ENCODE peak calls at places on chromosomes 2 and 18, in eight cellular contexts. One of them, this sample, is unnamed. For H3K4me1, the result is how much of the 10 kb centered on the place peaks cover.

GRCh38 chr2:108907822-108908716 is 81.0 kb downstream of the EDAR start:
- DNase-seq in endothelial cell of umbilical vein: no peak
- DNase-seq in psoas muscle: no peak
- DNase-seq in spleen: peak
- DNase-seq in lung: no peak
- DNase-seq in Peyer's patch: peak
- DNase-seq in naive thymus-derived CD4-positive, alpha-beta T cell: no peak
- DNase-seq in left ventricle myocardium inferior: no peak
- DNase-seq in this sample: peak

GRCh38 chr2:55109219-55109891 is 59.1 kb upstream of the RTN4 start:
- DNase-seq in endothelial cell of umbilical vein: peak
- DNase-seq in psoas muscle: no peak
- DNase-seq in spleen: no peak
- DNase-seq in lung: no peak
- DNase-seq in Peyer's patch: no peak
- DNase-seq in naive thymus-derived CD4-positive, alpha-beta T cell: no peak
- DNase-seq in left ventricle myocardium inferior: no peak
- DNase-seq in this sample: no peak

GRCh38 chr18:54338230-54338629 is 19.4 kb downstream of the STARD6 start:
- DNase-seq in endothelial cell of umbilical vein: no peak
- DNase-seq in psoas muscle: no peak
- DNase-seq in spleen: no peak
- DNase-seq in lung: no peak
- DNase-seq in Peyer's patch: no peak
- DNase-seq in naive thymus-derived CD4-positive, alpha-beta T cell: no peak
- DNase-seq in left ventricle myocardium inferior: no peak
- DNase-seq in this sample: no peak

GRCh38 chr2:48607307-48608014 is 10.2 kb upstream of the GTF2A1L start:
- DNase-seq in endothelial cell of umbilical vein: peak
- DNase-seq in psoas muscle: no peak
- DNase-seq in spleen: no peak
- DNase-seq in lung: no peak
- DNase-seq in Peyer's patch: no peak
- DNase-seq in naive thymus-derived CD4-positive, alpha-beta T cell: no peak
- DNase-seq in left ventricle myocardium inferior: no peak
- DNase-seq in this sample: no peak

GRCh38 chr2:65031341-65032015 is 24.7 kb upstream of the CEP68 start:
- DNase-seq in endothelial cell of umbilical vein: peak
- DNase-seq in psoas muscle: no peak
- DNase-seq in spleen: peak
- DNase-seq in lung: no peak
- DNase-seq in Peyer's patch: peak
- DNase-seq in naive thymus-derived CD4-positive, alpha-beta T cell: peak
- DNase-seq in left ventricle myocardium inferior: no peak
- DNase-seq in this sample: no peak

GRCh38 chr2:143856973-143857372 is 662.9 kb downstream of the ZEB2 start:
- DNase-seq in endothelial cell of umbilical vein: no peak
- DNase-seq in psoas muscle: no peak
- DNase-seq in spleen: no peak
- DNase-seq in lung: no peak
- DNase-seq in Peyer's patch: no peak
- DNase-seq in naive thymus-derived CD4-positive, alpha-beta T cell: no peak
- DNase-seq in left ventricle myocardium inferior: no peak
- DNase-seq in this sample: no peak

GRCh38 chr2:105610444-105611327 is 134.0 kb upstream of the NCK2 start:
- DNase-seq in endothelial cell of umbilical vein: no peak
- DNase-seq in psoas muscle: no peak
- DNase-seq in spleen: no peak
- DNase-seq in lung: no peak
- DNase-seq in Peyer's patch: no peak
- DNase-seq in naive thymus-derived CD4-positive, alpha-beta T cell: no peak
- DNase-seq in left ventricle myocardium inferior: no peak
- DNase-seq in this sample: no peak

GRCh38 chr18:76368976-76369375 is 126.1 kb downstream of the ZNF516 start:
- DNase-seq in endothelial cell of umbilical vein: no peak
- DNase-seq in psoas muscle: no peak
- DNase-seq in spleen: no peak
- DNase-seq in lung: no peak
- DNase-seq in Peyer's patch: no peak
- DNase-seq in naive thymus-derived CD4-positive, alpha-beta T cell: no peak
- DNase-seq in left ventricle myocardium inferior: no peak
- DNase-seq in this sample: no peak

GRCh38 chr2:54471221-54471711 is 15.1 kb downstream of the SPTBN1 start:
- DNase-seq in endothelial cell of umbilical vein: peak
- DNase-seq in psoas muscle: no peak
- DNase-seq in spleen: no peak
- DNase-seq in lung: no peak
- DNase-seq in Peyer's patch: no peak
- DNase-seq in naive thymus-derived CD4-positive, alpha-beta T cell: no peak
- DNase-seq in left ventricle myocardium inferior: peak
- DNase-seq in this sample: no peak

GRCh38 chr2:72828840-72829507 is 3.1 kb upstream of the EXOC6B start:
- DNase-seq in endothelial cell of umbilical vein: no peak
- DNase-seq in psoas muscle: no peak
- DNase-seq in spleen: no peak
- DNase-seq in lung: no peak
- DNase-seq in Peyer's patch: no peak
- DNase-seq in naive thymus-derived CD4-positive, alpha-beta T cell: no peak
- DNase-seq in left ventricle myocardium inferior: no peak
- DNase-seq in this sample: no peak

GRCh38 chr2:12684471-12684936 is 32.2 kb upstream of the TRIB2 start:
- DNase-seq in endothelial cell of umbilical vein: peak
- DNase-seq in psoas muscle: no peak
- DNase-seq in spleen: no peak
- DNase-seq in lung: peak
- DNase-seq in Peyer's patch: no peak
- DNase-seq in naive thymus-derived CD4-positive, alpha-beta T cell: no peak
- DNase-seq in left ventricle myocardium inferior: no peak
- DNase-seq in this sample: peak

GRCh38 chr18:54828986-54829385 is 709 bp downstream of the RAB27B start:
- DNase-seq in endothelial cell of umbilical vein: no peak
- DNase-seq in psoas muscle: no peak
- DNase-seq in spleen: no peak
- DNase-seq in lung: no peak
- DNase-seq in Peyer's patch: no peak
- DNase-seq in naive thymus-derived CD4-positive, alpha-beta T cell: no peak
- DNase-seq in left ventricle myocardium inferior: no peak
- DNase-seq in this sample: no peak

GRCh38 chr18:51417643-51418483 is 220.4 kb upstream of the MEX3C start:
- DNase-seq in endothelial cell of umbilical vein: no peak
- DNase-seq in psoas muscle: no peak
- DNase-seq in spleen: no peak
- DNase-seq in lung: no peak
- DNase-seq in Peyer's patch: no peak
- DNase-seq in naive thymus-derived CD4-positive, alpha-beta T cell: no peak
- DNase-seq in left ventricle myocardium inferior: no peak
- DNase-seq in this sample: no peak

GRCh38 chr18:64276736-64277135 is 127.8 kb upstream of the LINC00305 start:
- DNase-seq in endothelial cell of umbilical vein: peak
- DNase-seq in psoas muscle: no peak
- DNase-seq in spleen: no peak
- DNase-seq in lung: no peak
- DNase-seq in Peyer's patch: no peak
- DNase-seq in naive thymus-derived CD4-positive, alpha-beta T cell: no peak
- DNase-seq in left ventricle myocardium inferior: no peak
- DNase-seq in this sample: no peak

GRCh38 chr2:31238126-31238905 is 4.4 kb downstream of the EHD3 start:
- DNase-seq in endothelial cell of umbilical vein: no peak
- DNase-seq in psoas muscle: no peak
- DNase-seq in spleen: no peak
- DNase-seq in lung: no peak
- DNase-seq in Peyer's patch: no peak
- DNase-seq in naive thymus-derived CD4-positive, alpha-beta T cell: no peak
- DNase-seq in left ventricle myocardium inferior: peak
- DNase-seq in this sample: no peak

GRCh38 chr18:75638223-75638596 is 210.7 kb upstream of the SMIM21 start:
- DNase-seq in endothelial cell of umbilical vein: no peak
- DNase-seq in psoas muscle: no peak
- DNase-seq in spleen: no peak
- DNase-seq in lung: no peak
- DNase-seq in Peyer's patch: no peak
- DNase-seq in naive thymus-derived CD4-positive, alpha-beta T cell: no peak
- DNase-seq in left ventricle myocardium inferior: no peak
- DNase-seq in this sample: peak

GRCh38 chr2:120852200-120852815 is 116.6 kb downstream of the GLI2 start:
- DNase-seq in endothelial cell of umbilical vein: no peak
- DNase-seq in psoas muscle: no peak
- DNase-seq in spleen: peak
- DNase-seq in lung: no peak
- DNase-seq in Peyer's patch: peak
- DNase-seq in naive thymus-derived CD4-positive, alpha-beta T cell: no peak
- DNase-seq in left ventricle myocardium inferior: no peak
- DNase-seq in this sample: no peak

GRCh38 chr2:171579481-171579880 is 57.2 kb downstream of the CYBRD1 start:
- DNase-seq in endothelial cell of umbilical vein: no peak
- DNase-seq in psoas muscle: no peak
- DNase-seq in spleen: no peak
- DNase-seq in lung: no peak
- DNase-seq in Peyer's patch: no peak
- DNase-seq in naive thymus-derived CD4-positive, alpha-beta T cell: no peak
- DNase-seq in left ventricle myocardium inferior: no peak
- DNase-seq in this sample: peak

GRCh38 chr2:70385966-70386595 is 84.2 kb upstream of the FAM136A start:
- DNase-seq in endothelial cell of umbilical vein: no peak
- DNase-seq in psoas muscle: no peak
- DNase-seq in spleen: no peak
- DNase-seq in lung: no peak
- DNase-seq in Peyer's patch: no peak
- DNase-seq in naive thymus-derived CD4-positive, alpha-beta T cell: no peak
- DNase-seq in left ventricle myocardium inferior: no peak
- DNase-seq in this sample: no peak

GRCh38 chr2:234975611-234976010 is 23.8 kb downstream of the SH3BP4 start:
- DNase-seq in endothelial cell of umbilical vein: no peak
- DNase-seq in psoas muscle: peak
- DNase-seq in spleen: no peak
- DNase-seq in lung: no peak
- DNase-seq in Peyer's patch: no peak
- DNase-seq in naive thymus-derived CD4-positive, alpha-beta T cell: no peak
- DNase-seq in left ventricle myocardium inferior: no peak
- DNase-seq in this sample: no peak

GRCh38 chr2:234974501-234975385 is 22.9 kb downstream of the SH3BP4 start:
- DNase-seq in endothelial cell of umbilical vein: no peak
- DNase-seq in psoas muscle: peak
- DNase-seq in spleen: no peak
- DNase-seq in lung: no peak
- DNase-seq in Peyer's patch: no peak
- DNase-seq in naive thymus-derived CD4-positive, alpha-beta T cell: no peak
- DNase-seq in left ventricle myocardium inferior: no peak
- DNase-seq in this sample: no peak

GRCh38 chr2:234977228-234977679 is 25.4 kb downstream of the SH3BP4 start:
- DNase-seq in endothelial cell of umbilical vein: no peak
- DNase-seq in psoas muscle: no peak
- DNase-seq in spleen: no peak
- DNase-seq in lung: no peak
- DNase-seq in Peyer's patch: no peak
- DNase-seq in naive thymus-derived CD4-positive, alpha-beta T cell: no peak
- DNase-seq in left ventricle myocardium inferior: no peak
- DNase-seq in this sample: no peak

GRCh38 chr2:234978466-234979203 is 26.8 kb downstream of the SH3BP4 start:
- DNase-seq in endothelial cell of umbilical vein: peak
- DNase-seq in psoas muscle: peak
- DNase-seq in spleen: no peak
- DNase-seq in lung: peak
- DNase-seq in Peyer's patch: no peak
- DNase-seq in naive thymus-derived CD4-positive, alpha-beta T cell: no peak
- DNase-seq in left ventricle myocardium inferior: no peak
- DNase-seq in this sample: no peak

GRCh38 chr2:234976479-234977227 is 24.8 kb downstream of the SH3BP4 start:
- DNase-seq in endothelial cell of umbilical vein: no peak
- DNase-seq in psoas muscle: no peak
- DNase-seq in spleen: no peak
- DNase-seq in lung: no peak
- DNase-seq in Peyer's patch: no peak
- DNase-seq in naive thymus-derived CD4-positive, alpha-beta T cell: no peak
- DNase-seq in left ventricle myocardium inferior: no peak
- DNase-seq in this sample: no peak
- H3K4me1 ChIP-seq in endothelial cell of umbilical vein: under half
- H3K4me1 ChIP-seq in psoas muscle: under half
- H3K4me1 ChIP-seq in spleen: under half
- H3K4me1 ChIP-seq in lung: under half
- H3K4me1 ChIP-seq in Peyer's patch: under half
- H3K4me1 ChIP-seq in naive thymus-derived CD4-positive, alpha-beta T cell: under half
- H3K4me1 ChIP-seq in left ventricle myocardium inferior: half or more
- H3K4me1 ChIP-seq in this sample: half or more

GRCh38 chr18:77397617-77398016 is 148.0 kb downstream of the GALR1 start:
- DNase-seq in endothelial cell of umbilical vein: no peak
- DNase-seq in psoas muscle: no peak
- DNase-seq in spleen: no peak
- DNase-seq in lung: no peak
- DNase-seq in Peyer's patch: no peak
- DNase-seq in naive thymus-derived CD4-positive, alpha-beta T cell: no peak
- DNase-seq in left ventricle myocardium inferior: no peak
- DNase-seq in this sample: no peak
- H3K4me1 ChIP-seq in endothelial cell of umbilical vein: under half
- H3K4me1 ChIP-seq in psoas muscle: under half
- H3K4me1 ChIP-seq in spleen: under half
- H3K4me1 ChIP-seq in lung: under half
- H3K4me1 ChIP-seq in Peyer's patch: under half
- H3K4me1 ChIP-seq in naive thymus-derived CD4-positive, alpha-beta T cell: under half
- H3K4me1 ChIP-seq in left ventricle myocardium inferior: under half
- H3K4me1 ChIP-seq in this sample: under half

GRCh38 chr2:47499621-47500309 is 96.8 kb downstream of the MSH2 start:
- DNase-seq in endothelial cell of umbilical vein: no peak
- DNase-seq in psoas muscle: no peak
- DNase-seq in spleen: no peak
- DNase-seq in lung: no peak
- DNase-seq in Peyer's patch: no peak
- DNase-seq in naive thymus-derived CD4-positive, alpha-beta T cell: no peak
- DNase-seq in left ventricle myocardium inferior: no peak
- DNase-seq in this sample: no peak
- H3K4me1 ChIP-seq in endothelial cell of umbilical vein: under half
- H3K4me1 ChIP-seq in psoas muscle: under half
- H3K4me1 ChIP-seq in spleen: under half
- H3K4me1 ChIP-seq in lung: under half
- H3K4me1 ChIP-seq in Peyer's patch: under half
- H3K4me1 ChIP-seq in naive thymus-derived CD4-positive, alpha-beta T cell: under half
- H3K4me1 ChIP-seq in left ventricle myocardium inferior: under half
- H3K4me1 ChIP-seq in this sample: under half

GRCh38 chr18:58844871-58845270 is 19.8 kb upstream of the ZNF532 start:
- DNase-seq in endothelial cell of umbilical vein: no peak
- DNase-seq in psoas muscle: no peak
- DNase-seq in spleen: no peak
- DNase-seq in lung: no peak
- DNase-seq in Peyer's patch: no peak
- DNase-seq in naive thymus-derived CD4-positive, alpha-beta T cell: no peak
- DNase-seq in left ventricle myocardium inferior: no peak
- DNase-seq in this sample: no peak

GRCh38 chr18:58848685-58849084 is 16.0 kb upstream of the ZNF532 start:
- DNase-seq in endothelial cell of umbilical vein: no peak
- DNase-seq in psoas muscle: no peak
- DNase-seq in spleen: no peak
- DNase-seq in lung: no peak
- DNase-seq in Peyer's patch: no peak
- DNase-seq in naive thymus-derived CD4-positive, alpha-beta T cell: no peak
- DNase-seq in left ventricle myocardium inferior: no peak
- DNase-seq in this sample: no peak

GRCh38 chr18:58845913-58846312 is 18.8 kb upstream of the ZNF532 start:
- DNase-seq in endothelial cell of umbilical vein: no peak
- DNase-seq in psoas muscle: no peak
- DNase-seq in spleen: no peak
- DNase-seq in lung: no peak
- DNase-seq in Peyer's patch: no peak
- DNase-seq in naive thymus-derived CD4-positive, alpha-beta T cell: no peak
- DNase-seq in left ventricle myocardium inferior: no peak
- DNase-seq in this sample: no peak

GRCh38 chr18:58847383-58848071 is 17.1 kb upstream of the ZNF532 start:
- DNase-seq in endothelial cell of umbilical vein: peak
- DNase-seq in psoas muscle: peak
- DNase-seq in spleen: peak
- DNase-seq in lung: no peak
- DNase-seq in Peyer's patch: peak
- DNase-seq in naive thymus-derived CD4-positive, alpha-beta T cell: no peak
- DNase-seq in left ventricle myocardium inferior: peak
- DNase-seq in this sample: no peak

GRCh38 chr18:58846325-58846724 is 18.4 kb upstream of the ZNF532 start:
- DNase-seq in endothelial cell of umbilical vein: no peak
- DNase-seq in psoas muscle: no peak
- DNase-seq in spleen: no peak
- DNase-seq in lung: no peak
- DNase-seq in Peyer's patch: no peak
- DNase-seq in naive thymus-derived CD4-positive, alpha-beta T cell: no peak
- DNase-seq in left ventricle myocardium inferior: no peak
- DNase-seq in this sample: no peak
- H3K4me1 ChIP-seq in endothelial cell of umbilical vein: under half
- H3K4me1 ChIP-seq in psoas muscle: under half
- H3K4me1 ChIP-seq in spleen: under half
- H3K4me1 ChIP-seq in lung: under half
- H3K4me1 ChIP-seq in Peyer's patch: under half
- H3K4me1 ChIP-seq in naive thymus-derived CD4-positive, alpha-beta T cell: under half
- H3K4me1 ChIP-seq in left ventricle myocardium inferior: under half
- H3K4me1 ChIP-seq in this sample: under half